ENCODE peak calls at places on chromosomes 5 and 9, in four cellular contexts. One of them, this sample, is unnamed. For H3K36me3, the result is how much of the 10 kb centered on the place peaks cover.

GRCh38 chr5:78677777-78678668 is 29.5 kb upstream of the LHFPL2 start:
- DNase-seq in H1: no peak
- DNase-seq in HepG2: no peak
- DNase-seq in HCT116: peak
- DNase-seq in this sample: no peak

GRCh38 chr9:127049581-127049980 is 72.9 kb downstream of the ANGPTL2 start:
- DNase-seq in H1: no peak
- DNase-seq in HCT116: no peak
- DNase-seq in HepG2: no peak
- DNase-seq in this sample: no peak

GRCh38 chr5:35129921-35130485 is 82.3 kb upstream of the AGXT2 start:
- DNase-seq in HCT116: no peak
- DNase-seq in H1: no peak
- DNase-seq in HepG2: no peak
- DNase-seq in this sample: no peak

GRCh38 chr9:75552941-75553340 is 337.5 kb upstream of the PCSK5 start:
- DNase-seq in HCT116: no peak
- DNase-seq in HepG2: no peak
- DNase-seq in H1: no peak
- DNase-seq in this sample: no peak

GRCh38 chr5:33563983-33564908 is 123.5 kb downstream of the TARS1 start:
- DNase-seq in H1: no peak
- DNase-seq in HCT116: no peak
- DNase-seq in HepG2: no peak
- DNase-seq in this sample: peak

GRCh38 chr5:176553260-176554085 is 4.3 kb downstream of the CDHR2 start:
- DNase-seq in HCT116: peak
- DNase-seq in H1: no peak
- DNase-seq in HepG2: no peak
- DNase-seq in this sample: no peak

GRCh38 chr5:6556089-6556801 is 76.6 kb downstream of the NSUN2 start:
- DNase-seq in H1: no peak
- DNase-seq in HepG2: no peak
- DNase-seq in HCT116: no peak
- DNase-seq in this sample: no peak

GRCh38 chr5:24668050-24668449 is 23.3 kb upstream of the CDH10 start:
- DNase-seq in HepG2: no peak
- DNase-seq in H1: no peak
- DNase-seq in HCT116: no peak
- DNase-seq in this sample: no peak

GRCh38 chr5:2553611-2554010 is 197.9 kb downstream of the IRX2 start:
- DNase-seq in HepG2: no peak
- DNase-seq in H1: no peak
- DNase-seq in HCT116: no peak
- DNase-seq in this sample: no peak

GRCh38 chr5:133041157-133041784 is 10.5 kb upstream of the HSPA4 start:
- DNase-seq in H1: no peak
- DNase-seq in HCT116: no peak
- DNase-seq in HepG2: no peak
- DNase-seq in this sample: no peak

GRCh38 chr5:177565046-177565445 is 10.7 kb upstream of the FAM193B start:
- DNase-seq in HCT116: no peak
- DNase-seq in H1: no peak
- DNase-seq in HepG2: no peak
- DNase-seq in this sample: no peak

GRCh38 chr5:62314431-62314830 is 8.4 kb downstream of the KIF2A start:
- DNase-seq in HCT116: no peak
- DNase-seq in HepG2: no peak
- DNase-seq in H1: no peak
- DNase-seq in this sample: no peak

GRCh38 chr9:89364664-89365531 is 46.6 kb downstream of the SECISBP2 start:
- DNase-seq in H1: no peak
- DNase-seq in HCT116: no peak
- DNase-seq in HepG2: no peak
- DNase-seq in this sample: no peak

GRCh38 chr5:171676286-171676944 is 109.2 kb upstream of the SMIM23 start:
- DNase-seq in HCT116: no peak
- DNase-seq in H1: no peak
- DNase-seq in HepG2: no peak
- DNase-seq in this sample: no peak

GRCh38 chr5:124103671-124104070 is 591.7 kb downstream of the CSNK1G3 start:
- DNase-seq in HCT116: no peak
- DNase-seq in H1: no peak
- DNase-seq in HepG2: no peak
- DNase-seq in this sample: no peak

GRCh38 chr9:2181794-2182193 is 166.6 kb downstream of the SMARCA2 start:
- DNase-seq in HCT116: peak
- DNase-seq in HepG2: no peak
- DNase-seq in H1: no peak
- DNase-seq in this sample: peak

GRCh38 chr9:124286292-124286931 is 28.7 kb downstream of the NEK6 start:
- DNase-seq in HepG2: no peak
- DNase-seq in HCT116: peak
- DNase-seq in H1: no peak
- DNase-seq in this sample: no peak

GRCh38 chr5:143106175-143106574 is 297.3 kb downstream of the NR3C1 start:
- DNase-seq in H1: no peak
- DNase-seq in HCT116: no peak
- DNase-seq in HepG2: peak
- DNase-seq in this sample: no peak

GRCh38 chr9:121884057-121884512 is 209.0 kb downstream of the TTLL11 start:
- DNase-seq in HCT116: no peak
- DNase-seq in H1: no peak
- DNase-seq in HepG2: no peak
- DNase-seq in this sample: peak

GRCh38 chr5:100970646-100971045 is 67.6 kb upstream of the ST8SIA4 start:
- DNase-seq in HepG2: no peak
- DNase-seq in HCT116: no peak
- DNase-seq in H1: no peak
- DNase-seq in this sample: no peak

GRCh38 chr5:41636605-41637004 is 126.2 kb upstream of the PLCXD3 start:
- DNase-seq in H1: no peak
- DNase-seq in HepG2: peak
- DNase-seq in HCT116: peak
- DNase-seq in this sample: no peak

DNA sequence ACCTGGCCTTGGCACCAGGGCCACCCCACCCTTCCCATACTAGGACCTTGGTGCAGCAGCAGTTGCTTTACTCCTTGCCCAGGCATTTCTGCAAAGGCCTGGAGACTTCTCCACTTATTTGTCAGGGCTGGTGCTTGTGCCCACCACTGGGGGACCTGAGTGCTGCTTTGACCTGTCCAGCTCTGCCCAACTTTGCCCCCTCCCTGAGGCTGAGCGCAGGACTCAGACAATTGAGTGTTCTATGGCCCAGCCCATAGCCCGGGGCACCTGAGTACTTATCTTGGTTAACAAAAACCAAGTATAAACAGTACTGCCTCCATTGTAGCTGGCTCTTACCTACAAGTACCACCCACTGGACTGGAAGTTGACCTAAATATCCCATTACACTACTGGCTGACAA is 406.1 kb upstream of the CHD1 start:
- DNase-seq in HepG2: no peak
- DNase-seq in H1: no peak
- DNase-seq in HCT116: no peak
- DNase-seq in this sample: no peak
- H3K4me3 ChIP-seq in HepG2: no peak
- H3K4me3 ChIP-seq in H1: no peak
- H3K4me3 ChIP-seq in HCT116: no peak
- H3K4me3 ChIP-seq in this sample: no peak

GRCh38 chr9:132769895-132770774 is 99.9 kb downstream of the GTF3C4 start:
- DNase-seq in H1: peak
- DNase-seq in HCT116: no peak
- DNase-seq in HepG2: peak
- DNase-seq in this sample: no peak
- TF ChIP-seq ZNF274 in H1: no peak
- TF ChIP-seq ZNF274 in HCT116: no peak
- TF ChIP-seq ZNF274 in HepG2: no peak
- TF ChIP-seq ZNF274 in this sample: no peak

GRCh38 chr5:112866739-112867138 is 5.7 kb downstream of the SRP19 start:
- DNase-seq in HepG2: no peak
- DNase-seq in HCT116: no peak
- DNase-seq in H1: no peak
- DNase-seq in this sample: no peak
- H3K36me3 ChIP-seq in HepG2: under half
- H3K36me3 ChIP-seq in HCT116: under half
- H3K36me3 ChIP-seq in H1: half or more
- H3K36me3 ChIP-seq in this sample: half or more

DNA sequence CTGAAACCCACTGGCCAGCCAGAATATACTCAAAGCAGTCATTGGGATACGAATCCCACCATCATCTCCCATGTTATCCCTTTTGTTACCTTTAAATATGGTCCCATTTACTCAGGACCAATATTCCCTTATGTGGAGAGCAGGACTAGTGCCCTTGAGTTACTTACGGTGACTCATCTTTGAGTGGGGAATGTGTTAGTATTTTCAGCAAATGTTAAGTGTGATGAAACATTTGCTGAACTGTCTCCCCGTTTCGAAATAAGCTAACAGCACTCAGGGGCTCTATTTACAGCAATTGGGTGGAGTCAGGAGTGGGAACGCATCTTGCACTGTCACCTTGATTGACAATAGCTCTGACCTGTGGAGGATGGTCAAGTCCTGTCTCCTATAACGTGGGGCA is 67.4 kb downstream of the CTSL start:
- DNase-seq in HCT116: no peak
- DNase-seq in HepG2: peak
- DNase-seq in H1: no peak
- DNase-seq in this sample: no peak
- H3K4me3 ChIP-seq in HCT116: peak
- H3K4me3 ChIP-seq in HepG2: no peak
- H3K4me3 ChIP-seq in H1: no peak
- H3K4me3 ChIP-seq in this sample: no peak

DNA sequence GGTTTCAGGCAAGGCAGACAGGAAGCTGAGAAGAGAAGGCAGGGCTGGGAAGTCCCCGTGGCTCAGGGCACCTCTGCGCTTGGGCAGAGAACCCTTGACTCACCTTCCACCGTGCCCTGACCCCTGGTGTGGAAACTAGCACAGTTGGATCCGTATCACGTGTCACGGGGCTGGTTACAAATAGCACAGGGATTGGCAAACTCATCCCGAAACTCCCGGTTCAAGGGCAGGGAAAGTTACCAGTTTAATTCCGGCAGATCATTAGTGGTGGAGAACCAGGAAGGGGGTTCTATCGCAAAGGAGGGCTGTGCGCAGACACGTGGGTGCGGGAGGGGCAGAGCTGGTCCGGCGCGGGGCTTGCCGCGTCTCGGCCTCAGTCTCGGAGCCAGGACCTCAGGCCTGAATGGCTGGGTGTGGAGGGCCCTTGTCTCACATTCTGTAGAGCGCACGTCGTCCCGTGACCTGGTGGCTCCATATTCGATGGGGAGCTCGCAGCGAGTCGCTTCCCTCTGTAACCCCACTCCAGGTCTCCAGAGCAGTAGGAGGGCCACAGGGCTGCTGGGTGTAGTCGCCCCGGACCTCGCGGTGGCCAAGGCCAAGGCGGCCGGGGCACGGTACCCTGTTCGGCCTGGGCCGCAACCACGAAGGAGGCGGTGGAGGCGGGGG is 750 bp upstream of the TMEM171 start:
- DNase-seq in HepG2: no peak
- DNase-seq in HCT116: no peak
- DNase-seq in H1: no peak
- DNase-seq in this sample: no peak
- TF ChIP-seq ZNF274 in HepG2: no peak
- TF ChIP-seq ZNF274 in HCT116: no peak
- TF ChIP-seq ZNF274 in H1: no peak
- TF ChIP-seq ZNF274 in this sample: no peak